ENCODE peak calls at places on chromosome 7, in six cellular contexts. J is ovary, I is HCT116, P is A673, V is T-cell, C is thoracic aorta. U is an unnamed sample.

GRCh38 chr7:152597514-152597913 is 78.4 kb downstream of the XRCC2 start:
- DNase-seq in J (no peak), I (no peak), P (no peak), V (no peak), C (no peak), U (no peak)

GRCh38 chr7:121510302-121510701 is 114.2 kb upstream of the FAM3C start:
- DNase-seq in J (no peak), I (no peak), P (no peak), V (no peak), C (no peak), U (no peak)

GRCh38 chr7:131741446-131741845 is 185.0 kb upstream of the PODXL start:
- DNase-seq in J (no peak), I (no peak), P (no peak), V (no peak), C (no peak), U (no peak)

GRCh38 chr7:113285411-113285810 is 167.1 kb upstream of the SMIM30 start:
- DNase-seq in J (no peak), I (no peak), P (no peak), V (no peak), C (no peak), U (no peak)

GRCh38 chr7:2109936-2110585 is 122.7 kb downstream of the MAD1L1 start:
- DNase-seq in J (no peak), I (peak), P (peak), V (no peak), C (no peak), U (no peak)

GRCh38 chr7:105691029-105691691 is 109.9 kb upstream of the EFCAB10 start:
- DNase-seq in J (no peak), I (no peak), P (peak), V (no peak), C (no peak), U (no peak)

GRCh38 chr7:137934941-137935848 is 66.7 kb downstream of the CREB3L2 start:
- DNase-seq in J (no peak), I (no peak), P (no peak), V (no peak), C (no peak), U (no peak)

GRCh38 chr7:101168412-101169049 is 3.2 kb upstream of the VGF start:
- DNase-seq in J (no peak), I (no peak), P (no peak), V (no peak), C (no peak), U (no peak)

GRCh38 chr7:42227931-42228591 is 8.9 kb downstream of the GLI3 start:
- DNase-seq in J (peak), I (no peak), P (no peak), V (no peak), C (no peak), U (peak)

GRCh38 chr7:76310102-76310957 is 7.9 kb downstream of the HSPB1 start:
- DNase-seq in J (no peak), I (no peak), P (peak), V (no peak), C (no peak), U (peak)

GRCh38 chr7:149690688-149691446 is 82.5 kb downstream of the ZNF467 start:
- DNase-seq in J (peak), I (peak), P (peak), V (no peak), C (no peak), U (peak)

GRCh38 chr7:25391295-25391861 is 163.1 kb upstream of the NPVF start:
- DNase-seq in J (no peak), I (peak), P (peak), V (no peak), C (no peak), U (no peak)

U was measured in SK-N-DZ.